ENCODE peak calls at places on chromosomes 13 and 19, in four cellular contexts. L is RWPE2, T is AG10803, Q is mucosa of gallbladder. V is an unnamed sample.

GRCh38 chr19:21202865-21203494 is 61.1 kb downstream of the ZNF431 start:
- DNase-seq in L (no peak), T (peak; percentile 21), Q (peak; percentile 15), V (peak; percentile 49)

GRCh38 chr19:38132781-38133180 is 91.2 kb downstream of the DPF1 start:
- DNase-seq in L (no peak), T (no peak), Q (no peak), V (no peak)

GRCh38 chr19:19459707-19460251 is 54.3 kb downstream of the GATAD2A start:
- DNase-seq in L (no peak), T (peak; percentile 71), Q (peak; percentile 33), V (peak; percentile 71)

GRCh38 chr13:62302341-62302740 is 886.7 kb upstream of the PCDH20 start:
- DNase-seq in L (no peak), T (no peak), Q (no peak), V (no peak)

GRCh38 chr13:76965759-76966421 is 17.6 kb downstream of the ACOD1 start:
- DNase-seq in L (no peak), T (peak; percentile 62), Q (peak; percentile 50), V (peak; percentile 30)

GRCh38 chr19:55245236-55245904 is 13.4 kb downstream of the PPP6R1 start:
- DNase-seq in L (no peak), T (no peak), Q (no peak), V (no peak)

GRCh38 chr19:38139122-38139521 is 84.9 kb downstream of the DPF1 start:
- DNase-seq in L (no peak), T (no peak), Q (no peak), V (no peak)

GRCh38 chr19:50377051-50377441 is 789 bp downstream of the NR1H2 start:
- DNase-seq in L (no peak), T (no peak), Q (no peak), V (no peak)

GRCh38 chr13:23654111-23655110 is 84.2 kb downstream of the TNFRSF19 start:
- DNase-seq in L (no peak), T (peak; percentile 16), Q (no peak), V (no peak)

V was measured in GM03348.